ENCODE peak calls at places on chromosomes 5 and 9, in four cellular contexts. Q is fibroblast of mammary gland, F is OCI-LY7, U is PC-3. J is an unnamed sample.
A peak's percentile ranks its signal among the peaks of the same experiment; 100 is the strongest.

GRCh38 chr5:115639377-115639776 is 13.5 kb upstream of the TMED7 start:
- DNase-seq in Q (no peak), U (no peak), F (no peak), J (no peak)

GRCh38 chr5:164255598-164256213 is 750.3 kb downstream of the MAT2B start:
- DNase-seq in U (no peak), F (no peak), Q (no peak), J (no peak)

GRCh38 chr5:113574417-113574816 is 60.9 kb downstream of the YTHDC2 start:
- DNase-seq in F (no peak), Q (peak; percentile 91), U (peak; percentile 65), J (no peak)

GRCh38 chr5:83368317-83368716 is 103.2 kb upstream of the VCAN start:
- DNase-seq in Q (peak; percentile 98), F (no peak), U (peak; percentile 92), J (no peak)

GRCh38 chr5:52746539-52746938 is 41.2 kb upstream of the ITGA1 start:
- DNase-seq in U (no peak), F (no peak), Q (peak; percentile 9), J (no peak)

GRCh38 chr5:134092875-134093274 is 21.6 kb upstream of the TCF7 start:
- DNase-seq in F (no peak), Q (peak; percentile 31), U (peak; percentile 93), J (no peak)

GRCh38 chr9:112176410-112177010 is 1.4 kb upstream of the SUSD1 start:
- DNase-seq in U (no peak), Q (no peak), F (no peak), J (no peak)

GRCh38 chr5:132759114-132760042 is 12.2 kb downstream of the CCNI2 start:
- DNase-seq in U (peak; percentile 23), Q (peak; percentile 31), F (no peak), J (no peak)

GRCh38 chr5:61768692-61769281 is 436.7 kb downstream of the ZSWIM6 start:
- DNase-seq in U (peak; percentile 53), F (peak; percentile 54), Q (peak; percentile 11), J (peak; percentile 25)

GRCh38 chr9:121772600-121773285 is 121.3 kb downstream of the DAB2IP start:
- DNase-seq in U (no peak), F (no peak), Q (no peak), J (no peak)

GRCh38 chr5:133801955-133802751 is 166.3 kb downstream of the C5orf15 start:
- DNase-seq in F (no peak), U (peak; percentile 11), Q (peak; percentile 18), J (no peak)

GRCh38 chr9:129323376-129323998 is 145.4 kb upstream of the IER5L start:
- DNase-seq in F (no peak), Q (no peak), U (no peak), J (no peak)

GRCh38 chr5:9437741-9438240 is 108.1 kb downstream of the SEMA5A start:
- DNase-seq in Q (peak; percentile 85), U (peak; percentile 81), F (no peak), J (no peak)

GRCh38 chr5:38382898-38383297 is 124.5 kb downstream of the EGFLAM start:
- DNase-seq in F (peak; percentile 68), U (peak; percentile 92), Q (peak; percentile 73), J (peak; percentile 57)

GRCh38 chr9:124371183-124371582 is 44.1 kb downstream of the PSMB7 start:
- DNase-seq in U (no peak), Q (peak; percentile 68), F (no peak), J (no peak)

GRCh38 chr5:95283761-95284511 is 958 bp downstream of the MCTP1 start:
- DNase-seq in Q (no peak), U (peak; percentile 27), F (no peak), J (peak; percentile 64)

GRCh38 chr9:118975736-118976135 is 393.5 kb downstream of the BRINP1 start:
- DNase-seq in F (no peak), U (no peak), Q (peak; percentile 12), J (no peak)

GRCh38 chr5:177592010-177592834 is at the start of gene TMED9:
- DNase-seq in F (peak; percentile 90), U (peak; percentile 91), Q (peak; percentile 65), J (peak; percentile 92)

GRCh38 chr5:162217037-162217436 is 149.5 kb downstream of the GABRG2 start:
- DNase-seq in Q (no peak), U (no peak), F (no peak), J (no peak)

GRCh38 chr5:150599917-150600511 is 40.4 kb upstream of the SYNPO start:
- DNase-seq in Q (peak; percentile 62), F (no peak), U (peak; percentile 65), J (no peak)

GRCh38 chr5:90640484-90641059 is 82.0 kb downstream of the ADGRV1 start:
- DNase-seq in F (no peak), Q (no peak), U (no peak), J (peak; percentile 6)

GRCh38 chr5:177973066-177973635 is 22.9 kb downstream of the PROP1 start:
- DNase-seq in U (no peak), Q (peak; percentile 14), F (no peak), J (no peak)

GRCh38 chr9:22211588-22212360 is 202.7 kb upstream of the CDKN2B start:
- DNase-seq in F (no peak), U (peak; percentile 96), Q (peak; percentile 94), J (no peak)

GRCh38 chr9:88544245-88544644 is 9.3 kb downstream of the NXNL2 start:
- DNase-seq in U (no peak), F (no peak), Q (peak; percentile 37), J (no peak)

GRCh38 chr5:139383993-139384590 is 995 bp upstream of the SLC23A1 start:
- DNase-seq in Q (no peak), F (no peak), U (no peak), J (no peak)

GRCh38 chr5:177071671-177072385 is 14.9 kb upstream of the FGFR4 start:
- DNase-seq in U (peak; percentile 96), F (peak; percentile 91), Q (peak; percentile 82), J (peak; percentile 75)

GRCh38 chr9:125409637-125410521 is 148.3 kb downstream of the GAPVD1 start:
- DNase-seq in Q (peak; percentile 50), U (peak; percentile 36), F (peak; percentile 94), J (peak; percentile 72)

GRCh38 chr9:125550216-125550614 is 156.8 kb downstream of the MAPKAP1 start:
- DNase-seq in F (no peak), U (no peak), Q (peak; percentile 20), J (no peak)

GRCh38 chr5:135387629-135387960 is 11.4 kb downstream of the MACROH2A1 start:
- DNase-seq in Q (peak; percentile 22), U (no peak), F (no peak), J (no peak)

GRCh38 chr5:157280927-157281326 is 15.0 kb downstream of the CYFIP2 start:
- DNase-seq in U (no peak), F (no peak), Q (peak; percentile 94), J (no peak)

GRCh38 chr9:134245179-134245578 is 80.8 kb upstream of the RNU6ATAC start:
- DNase-seq in Q (no peak), F (peak; percentile 27), U (no peak), J (no peak)

GRCh38 chr9:98708933-98709911 is at the start of gene GABBR2:
- DNase-seq in Q (no peak), F (no peak), U (no peak), J (no peak)

GRCh38 chr9:98709968-98710965 is 1.5 kb upstream of the GABBR2 start:
- DNase-seq in F (no peak), Q (peak; percentile 68), U (peak; percentile 40), J (no peak)

GRCh38 chr9:98708103-98708932 is 417 bp downstream of the GABBR2 start:
- DNase-seq in U (no peak), F (no peak), Q (no peak), J (peak; percentile 31)

GRCh38 chr9:98706651-98707103 is 2.1 kb downstream of the GABBR2 start:
- DNase-seq in U (peak; percentile 19), F (no peak), Q (peak; percentile 27), J (no peak)

DNA sequence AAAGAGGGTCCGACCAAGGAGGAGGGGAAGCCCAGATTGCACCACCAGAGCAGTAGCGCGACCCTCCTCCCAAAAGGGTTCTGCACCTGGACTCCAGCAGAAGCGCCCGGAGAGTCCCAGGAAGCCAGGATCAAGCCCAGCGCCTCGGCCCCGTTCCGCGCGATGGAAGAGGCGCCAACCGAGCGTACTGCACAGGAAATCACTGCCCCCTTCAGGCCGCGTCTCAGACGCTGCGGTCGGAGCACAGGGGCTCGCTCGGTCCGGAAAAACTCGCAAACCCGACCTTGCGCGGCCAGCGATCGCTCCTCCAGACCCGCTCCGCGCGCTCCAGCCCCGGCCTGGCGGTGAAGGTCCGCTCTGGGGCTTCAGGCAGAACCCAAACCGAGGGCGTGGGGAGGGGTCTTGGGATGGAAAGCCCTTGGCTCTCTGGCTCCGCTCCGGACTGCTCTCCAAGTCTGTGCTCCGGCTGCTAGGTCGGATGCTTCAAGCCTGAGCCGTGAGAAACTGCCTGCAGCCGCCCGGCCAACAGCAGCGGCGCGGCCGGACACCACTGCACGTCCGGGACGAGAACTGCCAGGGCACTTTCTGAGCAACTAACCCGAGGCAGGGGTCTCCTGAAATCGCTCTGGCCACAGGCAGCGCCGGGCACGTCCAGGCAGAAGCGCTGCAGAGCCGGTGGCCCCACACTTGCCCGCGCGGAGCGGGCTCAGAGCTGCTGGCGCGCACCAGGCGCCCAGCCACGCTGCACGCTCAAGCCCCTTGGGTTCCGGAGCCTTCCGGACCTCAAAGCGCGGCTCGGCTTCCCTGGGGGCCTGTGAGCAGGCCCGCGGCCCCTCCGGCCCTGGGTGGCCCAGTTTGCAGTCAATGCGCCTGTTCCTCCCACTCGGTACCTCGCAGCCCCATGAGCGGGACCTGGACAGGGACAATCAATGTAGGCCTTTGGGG is 1.3 kb downstream of the GABBR2 start:
- DNase-seq in Q (peak; percentile 82), U (peak; percentile 61), F (no peak), J (peak; percentile 69)
- TF ChIP-seq CTCF in Q (peak; percentile 63), U (peak; percentile 58), F (peak; percentile 43), J (peak; percentile 63)

GRCh38 chr9:78035369-78035993 is 3.9 kb upstream of the GNAQ start:
- DNase-seq in Q (peak; percentile 84), F (peak; percentile 53), U (peak; percentile 74), J (peak; percentile 65)
- TF ChIP-seq CTCF in Q (peak; percentile 86), F (peak; percentile 88), U (peak; percentile 78), J (peak; percentile 70)

DNA sequence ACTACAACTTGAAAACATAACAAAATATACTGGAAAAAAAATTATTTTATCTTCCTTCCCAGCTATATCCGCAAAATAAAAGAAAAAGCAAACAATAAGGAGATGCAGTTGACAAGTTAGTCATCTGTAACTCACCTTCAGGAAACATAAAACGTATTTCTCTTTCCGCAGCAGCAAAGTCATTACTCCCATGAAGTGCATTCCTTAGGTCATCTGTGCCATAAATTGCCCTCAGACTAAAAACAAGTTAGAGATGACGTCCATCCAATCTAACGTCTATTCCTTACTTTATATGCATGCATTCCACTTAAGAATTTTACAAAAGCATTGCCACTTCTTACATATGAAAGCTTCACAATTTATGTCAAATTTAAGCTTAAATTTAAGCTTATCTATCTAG is 10.9 kb downstream of the NME5 start:
- DNase-seq in U (peak; percentile 65), Q (no peak), F (no peak), J (no peak)
- TF ChIP-seq CTCF in U (no peak), Q (no peak), F (no peak), J (no peak)

DNA sequence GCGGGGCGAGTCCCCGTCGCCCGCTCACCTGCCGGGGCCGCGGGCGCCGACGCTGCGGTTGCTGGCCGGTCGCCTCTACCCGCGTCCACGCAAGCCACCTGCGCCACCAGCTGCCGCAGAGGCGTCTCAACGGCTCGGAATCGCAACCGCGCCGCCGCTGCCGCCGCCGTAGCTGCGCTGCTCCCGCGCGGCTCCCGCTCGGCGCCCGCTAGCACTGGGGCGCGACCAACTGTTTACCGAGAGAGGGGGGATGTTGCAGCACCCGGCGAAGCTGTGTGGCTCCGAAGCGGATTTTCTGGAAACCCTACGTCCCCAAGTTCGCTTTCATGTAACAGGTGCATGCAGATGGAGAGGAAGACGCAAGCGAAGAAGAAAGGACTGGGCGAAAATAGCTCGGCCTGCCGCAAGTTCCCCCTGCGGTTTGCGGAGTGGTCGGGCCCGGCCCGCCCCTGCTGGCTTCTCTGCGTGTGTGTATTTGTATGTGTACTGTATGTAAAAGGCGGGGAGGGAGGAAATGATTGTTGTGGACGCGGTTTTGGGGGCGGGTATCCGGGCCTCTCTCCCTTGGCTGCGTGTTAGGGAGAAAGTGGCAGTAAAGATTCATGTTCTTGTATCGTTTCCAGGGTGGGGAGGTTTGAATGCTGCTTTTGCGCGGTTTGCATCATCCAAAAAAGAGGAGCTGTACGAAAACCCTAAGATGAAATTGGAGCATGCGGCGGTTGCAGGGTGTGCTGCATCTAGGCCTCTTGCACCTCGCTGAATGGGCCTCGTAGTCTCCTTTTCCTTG is at the start of gene PSIP1:
- DNase-seq in U (peak; percentile 65), Q (peak; percentile 75), F (peak; percentile 94), J (peak; percentile 84)
- TF ChIP-seq CTCF in U (no peak), Q (no peak), F (peak; percentile 19), J (no peak)

J was measured in GM13977.